ENCODE peak calls at places on chromosome 7, in seven cellular contexts. D, N, F, H, E, Z and S are unnamed samples.

GRCh38 chr7:3520206-3520605 is 219.2 kb downstream of the SDK1 start:
- DNase-seq in D (no peak), N (no peak), F (peak; percentile 24), H (no peak), E (no peak), Z (no peak), S (no peak)

GRCh38 chr7:31192996-31193395 is 140.9 kb downstream of the ADCYAP1R1 start:
- DNase-seq in D (peak; percentile 42), N (peak; percentile 36), F (peak; percentile 80), H (no peak), E (peak; percentile 73), Z (peak; percentile 68), S (peak; percentile 79)

GRCh38 chr7:16739863-16740622 is 13.5 kb upstream of the TSPAN13 start:
- DNase-seq in D (peak; percentile 47), N (peak; percentile 24), F (peak; percentile 63), H (no peak), E (no peak), Z (no peak), S (peak; percentile 72)

GRCh38 chr7:24882989-24883631 is 96.9 kb downstream of the OSBPL3 start:
- DNase-seq in D (peak; percentile 33), N (no peak), F (no peak), H (peak; percentile 72), E (no peak), Z (peak; percentile 88), S (no peak)

GRCh38 chr7:150406565-150407421 is 27.7 kb downstream of the ZNF775 start:
- DNase-seq in D (no peak), N (no peak), F (no peak), H (peak; percentile 57), E (peak; percentile 51), Z (peak; percentile 57), S (no peak)

GRCh38 chr7:151626422-151627115 is 106.9 kb upstream of the RHEB start:
- DNase-seq in D (peak; percentile 28), N (no peak), F (peak; percentile 73), H (peak; percentile 40), E (no peak), Z (peak; percentile 64), S (peak; percentile 62)

GRCh38 chr7:111530356-111530668 is 32.0 kb downstream of the IMMP2L start:
- DNase-seq in D (no peak), N (no peak), F (no peak), H (no peak), E (no peak), Z (no peak), S (no peak)

GRCh38 chr7:139753693-139754111 is 24.1 kb downstream of the HIPK2 start:
- DNase-seq in D (no peak), N (no peak), F (no peak), H (no peak), E (no peak), Z (no peak), S (no peak)

GRCh38 chr7:149558149-149558861 is 60.7 kb upstream of the ZNF746 start:
- DNase-seq in D (no peak), N (peak; percentile 91), F (no peak), H (no peak), E (no peak), Z (no peak), S (no peak)

GRCh38 chr7:157560710-157561522 is 224.1 kb downstream of the DNAJB6 start:
- DNase-seq in D (no peak), N (no peak), F (no peak), H (no peak), E (no peak), Z (no peak), S (no peak)

GRCh38 chr7:149196151-149196704 is 882 bp downstream of the ZNF282 start:
- DNase-seq in D (no peak), N (no peak), F (peak; percentile 23), H (no peak), E (peak; percentile 41), Z (peak; percentile 8), S (peak; percentile 30)

GRCh38 chr7:102412548-102412947 is 16.4 kb downstream of the PRKRIP1 start:
- DNase-seq in D (no peak), N (no peak), F (no peak), H (no peak), E (no peak), Z (peak; percentile 60), S (peak; percentile 35)

GRCh38 chr7:30921540-30921930 is 9.9 kb downstream of the AQP1 start:
- DNase-seq in D (peak; percentile 8), N (no peak), F (no peak), H (peak; percentile 38), E (peak; percentile 44), Z (peak; percentile 1), S (no peak)

GRCh38 chr7:30469303-30469702 is 9.3 kb downstream of the NOD1 start:
- DNase-seq in D (peak; percentile 87), N (peak; percentile 8), F (peak; percentile 73), H (peak; percentile 85), E (peak; percentile 81), Z (peak; percentile 58), S (peak; percentile 91)

GRCh38 chr7:70574970-70575799 is 556.8 kb upstream of the GALNT17 start:
- DNase-seq in D (no peak), N (no peak), F (no peak), H (no peak), E (no peak), Z (no peak), S (no peak)

GRCh38 chr7:100483101-100483727 is 513 bp upstream of the NYAP1 start:
- DNase-seq in D (peak; percentile 67), N (no peak), F (peak; percentile 79), H (no peak), E (peak; percentile 88), Z (peak; percentile 62), S (peak; percentile 73)

GRCh38 chr7:80937336-80937735 is 18.5 kb upstream of the SEMA3C start:
- DNase-seq in D (no peak), N (no peak), F (peak; percentile 51), H (no peak), E (no peak), Z (no peak), S (no peak)

GRCh38 chr7:28678421-28678965 is 266.2 kb downstream of the CREB5 start:
- DNase-seq in D (no peak), N (no peak), F (no peak), H (no peak), E (no peak), Z (no peak), S (no peak)

GRCh38 chr7:1225462-1226154 is 7.1 kb upstream of the UNCX start:
- DNase-seq in D (no peak), N (no peak), F (peak; percentile 60), H (no peak), E (no peak), Z (peak; percentile 11), S (no peak)

GRCh38 chr7:112484671-112485097 is 3.9 kb downstream of the LSMEM1 start:
- DNase-seq in D (no peak), N (peak; percentile 82), F (peak; percentile 39), H (peak; percentile 64), E (no peak), Z (no peak), S (no peak)

GRCh38 chr7:140625908-140626868 is 14.4 kb downstream of the DENND2A start:
- DNase-seq in D (peak; percentile 92), N (no peak), F (peak; percentile 46), H (peak; percentile 92), E (peak; percentile 73), Z (peak; percentile 62), S (peak; percentile 88)

GRCh38 chr7:134174797-134175261 is 47.7 kb downstream of the LRGUK start:
- DNase-seq in D (no peak), N (peak; percentile 70), F (no peak), H (no peak), E (no peak), Z (no peak), S (no peak)

GRCh38 chr7:50727711-50728110 is 55.0 kb downstream of the GRB10 start:
- DNase-seq in D (no peak), N (no peak), F (no peak), H (no peak), E (no peak), Z (no peak), S (no peak)
- H3K27ac ChIP-seq in D (no peak overlapping the region), N (no peak overlapping the region), F (no peak overlapping the region), H (no peak overlapping the region), E (no peak overlapping the region), Z (no peak overlapping the region), S (no peak overlapping the region)

DNA sequence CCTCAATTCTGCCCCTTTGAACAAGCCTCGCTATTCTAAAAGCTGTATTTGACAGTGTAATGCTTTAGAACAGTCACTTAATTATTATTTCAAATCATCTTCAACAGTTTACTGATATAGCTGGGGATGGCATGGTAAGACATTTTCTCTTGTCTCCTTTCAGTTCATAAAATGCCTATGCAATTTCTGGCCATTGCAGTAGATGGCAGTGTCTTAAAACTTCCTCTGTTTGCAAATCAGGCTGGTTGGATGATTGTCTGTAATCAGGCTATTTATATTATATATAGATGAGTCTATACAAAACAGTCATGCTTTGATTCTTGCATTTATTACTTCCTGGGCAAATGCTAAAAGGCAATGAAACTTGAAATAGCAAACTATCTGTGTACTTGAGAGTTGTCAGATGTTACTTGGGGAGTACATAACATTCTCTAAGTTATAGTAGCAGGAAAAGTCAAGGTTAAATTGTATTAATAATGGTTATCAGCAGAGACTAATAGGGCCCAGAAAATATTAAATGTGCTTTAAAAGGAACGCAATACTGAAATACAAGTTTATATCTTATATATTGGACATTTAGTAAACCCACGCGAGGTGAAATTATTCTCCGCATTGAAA is 55.5 kb upstream of the LHFPL3 start:
- DNase-seq in D (no peak), N (peak; percentile 26), F (peak; percentile 36), H (no peak), E (no peak), Z (peak; percentile 2), S (no peak)
- TF ChIP-seq CTCF in D (peak; percentile 54), N (peak; percentile 45), F (peak; percentile 68), H (peak; percentile 39), E (peak; percentile 37), Z (peak; percentile 52), S (no peak)

GRCh38 chr7:116218051-116218645 is 7.8 kb downstream of the TES start:
- DNase-seq in D (no peak), N (peak; percentile 93), F (no peak), H (no peak), E (no peak), Z (no peak), S (no peak)

GRCh38 chr7:116214921-116215320 is 4.6 kb downstream of the TES start:
- DNase-seq in D (no peak), N (no peak), F (no peak), H (no peak), E (no peak), Z (no peak), S (no peak)

GRCh38 chr7:116216956-116217570 is 6.7 kb downstream of the TES start:
- DNase-seq in D (no peak), N (no peak), F (no peak), H (no peak), E (no peak), Z (no peak), S (no peak)

GRCh38 chr7:116213361-116214155 is 3.2 kb downstream of the TES start:
- DNase-seq in D (peak; percentile 46), N (no peak), F (no peak), H (no peak), E (no peak), Z (no peak), S (no peak)

GRCh38 chr7:116215550-116215949 is 5.2 kb downstream of the TES start:
- DNase-seq in D (no peak), N (no peak), F (no peak), H (no peak), E (no peak), Z (no peak), S (no peak)
- H3K4me1 ChIP-seq in D (peaks cover 41% of the 10 kb centered on the region), N (peaks cover 77% of the 10 kb centered on the region), F (no peaks in the 10 kb centered on the region), H (peaks cover 45% of the 10 kb centered on the region), E (peaks cover 14% of the 10 kb centered on the region), Z (peaks cover 59% of the 10 kb centered on the region), S (peaks cover 32% of the 10 kb centered on the region)

DNA sequence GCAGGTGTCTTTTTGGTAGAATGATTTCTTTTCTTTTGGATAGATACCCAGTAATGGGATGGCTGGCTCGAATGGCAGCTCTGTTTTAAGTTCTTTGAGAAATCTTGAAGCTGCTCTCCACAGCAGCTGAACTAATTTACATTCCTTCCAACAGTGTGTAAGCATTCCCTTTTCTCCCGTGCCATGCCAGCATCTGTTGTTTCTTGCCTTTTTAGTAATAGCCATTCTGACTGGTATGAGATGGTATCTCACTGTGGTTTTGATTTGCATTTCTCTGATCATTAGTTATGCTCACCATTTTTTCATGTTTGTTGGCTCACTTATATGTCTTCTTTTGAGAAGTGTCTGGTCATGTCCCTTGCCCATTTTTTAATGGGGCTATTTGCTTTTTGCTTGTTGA is 486.3 kb downstream of the GALNT17 start:
- DNase-seq in D (no peak), N (no peak), F (no peak), H (no peak), E (no peak), Z (no peak), S (no peak)
- H3K27ac ChIP-seq in D (no peak overlapping the region), N (no peak overlapping the region), F (no peak overlapping the region), H (no peak overlapping the region), E (no peak overlapping the region), Z (no peak overlapping the region), S (no peak overlapping the region)